ENCODE peak calls at places on chromosome 19, in four cellular contexts. Y, O, N and W are unnamed samples.

GRCh38 chr19:12784871-12785430 is 6.3 kb upstream of the JUNB start:
- DNase-seq in Y (peak), O (no peak), N (no peak), W (no peak)

GRCh38 chr19:13241321-13242104 is 91.3 kb downstream of the IER2 start:
- DNase-seq in Y (no peak), O (peak), N (no peak), W (no peak)

GRCh38 chr19:10115392-10116084 is 4.0 kb downstream of the P2RY11 start:
- DNase-seq in Y (no peak), O (no peak), N (peak), W (no peak)

GRCh38 chr19:30158067-30158892 is 213.9 kb upstream of the ZNF536 start:
- DNase-seq in Y (no peak), O (no peak), N (no peak), W (no peak)

GRCh38 chr19:49823472-49823871 is 5.4 kb downstream of the MED25 start:
- DNase-seq in Y (no peak), O (no peak), N (no peak), W (no peak)

GRCh38 chr19:15300533-15301194 is 31.7 kb downstream of the BRD4 start:
- DNase-seq in Y (peak), O (no peak), N (no peak), W (no peak)

GRCh38 chr19:49589391-49589790 is 1.6 kb upstream of the PRR12 start:
- DNase-seq in Y (no peak), O (no peak), N (no peak), W (no peak)

GRCh38 chr19:6126335-6126974 is 9.0 kb upstream of the ACSBG2 start:
- DNase-seq in Y (peak), O (no peak), N (peak), W (peak)

GRCh38 chr19:54137114-54137912 is at the start of gene CNOT3:
- DNase-seq in Y (peak), O (peak), N (peak), W (peak)

GRCh38 chr19:9986787-9987281 is 23.5 kb downstream of the COL5A3 start:
- DNase-seq in Y (no peak), O (no peak), N (no peak), W (no peak)

GRCh38 chr19:3366104-3366760 is at the start of gene NFIC:
- DNase-seq in Y (peak), O (no peak), N (peak), W (no peak)

GRCh38 chr19:56838930-56839664 is 1.4 kb downstream of the PEG3 start:
- DNase-seq in Y (peak), O (no peak), N (no peak), W (peak)

GRCh38 chr19:39397360-39398296 is 6.5 kb downstream of the MED29 start:
- DNase-seq in Y (peak), O (peak), N (peak), W (peak)

GRCh38 chr19:56109216-56109615 is 11.9 kb downstream of the ZNF787 start:
- DNase-seq in Y (no peak), O (no peak), N (no peak), W (no peak)

GRCh38 chr19:19457691-19458090 is 52.2 kb downstream of the GATAD2A start:
- DNase-seq in Y (no peak), O (no peak), N (no peak), W (no peak)

GRCh38 chr19:4375164-4375619 is 25.2 kb downstream of the SH3GL1 start:
- DNase-seq in Y (peak), O (peak), N (peak), W (peak)

GRCh38 chr19:8240274-8241229 is 31.4 kb downstream of the CERS4 start:
- DNase-seq in Y (peak), O (peak), N (peak), W (peak)

GRCh38 chr19:2984196-2984490 is 6.8 kb downstream of the TLE6 start:
- DNase-seq in Y (no peak), O (no peak), N (no peak), W (no peak)

GRCh38 chr19:39843919-39844793 is 2.0 kb downstream of the FBL start:
- DNase-seq in Y (peak), O (no peak), N (no peak), W (peak)

GRCh38 chr19:29785955-29786589 is 25.7 kb upstream of the CCNE1 start:
- DNase-seq in Y (peak), O (peak), N (peak), W (no peak)

GRCh38 chr19:5372572-5373200 is 32.1 kb upstream of the PTPRS start:
- DNase-seq in Y (no peak), O (no peak), N (no peak), W (no peak)

GRCh38 chr19:16180611-16181010 is 4.6 kb upstream of the FAM32A start:
- DNase-seq in Y (peak), O (no peak), N (no peak), W (no peak)

GRCh38 chr19:11737964-11738745 is 591 bp downstream of the ZNF823 start:
- DNase-seq in Y (peak), O (peak), N (peak), W (peak)

GRCh38 chr19:56372281-56372680 is 21.1 kb downstream of the ZNF582 start:
- DNase-seq in Y (no peak), O (no peak), N (no peak), W (no peak)

GRCh38 chr19:55705972-55706371 is 30.9 kb downstream of the EPN1 start:
- DNase-seq in Y (no peak), O (no peak), N (no peak), W (no peak)

GRCh38 chr19:50728084-50728737 is 5.0 kb downstream of the CLEC11A start:
- DNase-seq in Y (no peak), O (peak), N (peak), W (peak)

GRCh38 chr19:55258476-55258827 is 365 bp downstream of the PPP6R1 start:
- DNase-seq in Y (no peak), O (no peak), N (peak), W (no peak)

GRCh38 chr19:4103073-4103418 is 20.9 kb downstream of the MAP2K2 start:
- DNase-seq in Y (no peak), O (no peak), N (peak), W (no peak)

GRCh38 chr19:55362990-55363716 is at the start of gene GARIN5B:
- DNase-seq in Y (no peak), O (no peak), N (no peak), W (no peak)

GRCh38 chr19:4015705-4016402 is 8.3 kb downstream of the PIAS4 start:
- DNase-seq in Y (no peak), O (no peak), N (no peak), W (no peak)

GRCh38 chr19:5470264-5470671 is 15.1 kb downstream of the ZNRF4 start:
- DNase-seq in Y (peak), O (no peak), N (no peak), W (peak)

GRCh38 chr19:40681039-40681438 is 9.4 kb downstream of the NUMBL start:
- DNase-seq in Y (no peak), O (no peak), N (no peak), W (no peak)

GRCh38 chr19:4425531-4425930 is 23.1 kb downstream of the CHAF1A start:
- DNase-seq in Y (no peak), O (no peak), N (peak), W (no peak)

GRCh38 chr19:15291089-15291488 is 41.2 kb downstream of the BRD4 start:
- DNase-seq in Y (no peak), O (no peak), N (no peak), W (no peak)

GRCh38 chr19:4636151-4636717 is 3.1 kb upstream of the TNFAIP8L1 start:
- DNase-seq in Y (peak), O (peak), N (peak), W (no peak)

GRCh38 chr19:2679439-2679838 is 23.1 kb downstream of the GNG7 start:
- DNase-seq in Y (no peak), O (no peak), N (no peak), W (no peak)

GRCh38 chr19:41367848-41368301 is 3.9 kb upstream of the B9D2 start:
- DNase-seq in Y (peak), O (no peak), N (peak), W (no peak)

GRCh38 chr19:19613456-19613855 is 5.0 kb downstream of the PBX4 start:
- DNase-seq in Y (peak), O (no peak), N (no peak), W (no peak)

DNA sequence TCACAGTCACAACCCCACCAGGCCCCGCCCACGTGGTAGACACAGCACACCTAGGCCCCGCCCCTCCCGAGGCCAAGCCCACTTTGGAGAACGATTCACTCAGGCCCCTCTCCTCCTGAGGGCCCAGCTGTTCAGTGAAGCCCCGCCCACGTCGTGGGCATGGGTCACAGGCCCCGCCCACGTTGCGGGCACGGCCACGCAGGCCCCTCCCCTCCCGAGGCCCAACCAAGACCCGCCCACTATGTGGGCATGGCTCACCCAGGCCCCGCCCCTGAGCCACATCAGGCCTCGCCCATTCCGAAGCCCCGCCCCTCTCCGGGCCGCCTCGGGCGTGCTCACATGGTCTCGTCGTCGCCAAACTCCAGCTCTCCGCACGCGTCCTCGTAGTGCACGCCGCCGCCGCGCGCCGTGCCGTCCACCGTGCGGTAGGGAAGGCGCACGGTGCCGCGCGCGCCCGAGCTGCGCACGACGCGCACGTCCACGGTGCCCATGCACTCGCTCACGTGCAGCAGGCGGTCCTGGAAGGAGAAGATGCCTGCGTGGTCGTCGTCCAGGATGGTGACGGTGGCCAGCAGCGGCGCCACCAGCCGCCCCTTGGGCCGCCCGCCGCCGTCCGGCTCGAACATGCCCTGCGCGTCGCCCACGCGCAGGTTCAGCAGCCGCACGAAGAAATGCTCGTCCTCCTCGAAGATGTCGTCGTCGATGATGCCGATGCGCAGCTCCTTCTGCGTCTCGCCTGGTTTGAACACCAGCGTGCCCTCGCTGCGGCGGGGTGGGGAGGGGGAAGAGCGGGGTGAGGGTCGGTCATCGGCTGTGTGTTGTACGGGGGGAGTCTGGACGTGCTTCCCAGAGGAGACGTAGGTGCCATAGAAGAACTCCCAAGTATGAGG is 24.0 kb downstream of the SLC8A2 start:
- DNase-seq in Y (peak), O (peak), N (peak), W (peak)
- TF ChIP-seq USF2 in Y (peak), O (peak), N (peak), W (no peak)

DNA sequence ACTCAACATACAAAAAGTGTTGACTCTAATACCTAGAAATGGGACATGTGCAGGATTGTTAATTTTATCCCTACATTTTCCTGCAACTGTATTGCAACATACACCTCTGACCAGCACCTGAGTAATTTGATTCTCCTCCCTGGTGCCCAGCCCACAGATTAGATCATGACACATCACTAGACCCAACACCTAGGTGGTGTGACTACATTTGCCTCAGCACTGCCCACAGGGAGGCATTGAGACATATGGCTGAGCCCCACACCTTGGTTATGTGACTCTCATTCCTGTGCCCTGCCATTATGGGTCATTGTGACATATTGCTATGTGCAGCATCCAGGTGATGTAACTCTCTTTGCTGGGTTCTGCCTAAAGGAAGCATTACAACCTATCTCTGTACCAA is 13.2 kb upstream of the ZNF254 start:
- DNase-seq in Y (no peak), O (no peak), N (no peak), W (no peak)
- TF ChIP-seq HMGXB4 in Y (no peak), O (no peak), N (no peak), W (no peak)

GRCh38 chr19:46480409-46480808 is 9.0 kb upstream of the PNMA8A start:
- DNase-seq in Y (no peak), O (no peak), N (no peak), W (no peak)
- TF ChIP-seq USF2 in Y (no peak), O (no peak), N (no peak), W (no peak)

DNA sequence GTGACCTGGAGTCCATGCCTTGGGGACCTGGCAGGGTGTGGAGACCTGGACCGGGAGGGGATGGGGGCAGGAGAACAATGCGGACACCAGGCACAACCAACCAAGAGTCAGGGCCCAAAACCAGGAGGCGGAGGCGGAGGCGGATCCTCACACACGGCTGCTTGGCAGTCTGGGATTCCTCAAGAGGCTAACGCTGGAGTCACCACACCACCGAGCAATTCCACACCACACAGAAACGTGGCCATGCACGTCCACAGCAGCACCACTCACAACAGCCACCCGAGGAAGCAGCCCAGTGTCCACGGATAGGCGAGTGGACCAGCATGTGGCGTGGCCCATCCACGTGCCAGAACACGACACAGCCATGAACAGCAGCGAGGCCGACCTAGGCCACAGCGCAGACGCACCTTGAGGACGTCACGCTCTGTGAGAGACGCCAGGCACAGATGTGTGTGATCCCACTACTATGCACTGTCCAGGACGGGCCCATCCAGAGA is 17.7 kb downstream of the SBNO2 start:
- DNase-seq in Y (peak), O (peak), N (no peak), W (no peak)
- TF ChIP-seq HMGXB4 in Y (no peak), O (no peak), N (no peak), W (no peak)

GRCh38 chr19:17871878-17872250 is at the start of gene SLC5A5:
- DNase-seq in Y (no peak), O (peak), N (no peak), W (no peak)

GRCh38 chr19:17872251-17873001 is 681 bp downstream of the SLC5A5 start:
- DNase-seq in Y (no peak), O (no peak), N (no peak), W (no peak)

GRCh38 chr19:17874423-17875135 is 2.8 kb downstream of the SLC5A5 start:
- DNase-seq in Y (no peak), O (no peak), N (no peak), W (no peak)

GRCh38 chr19:17871032-17871877 is 490 bp upstream of the SLC5A5 start:
- DNase-seq in Y (no peak), O (no peak), N (no peak), W (no peak)

DNA sequence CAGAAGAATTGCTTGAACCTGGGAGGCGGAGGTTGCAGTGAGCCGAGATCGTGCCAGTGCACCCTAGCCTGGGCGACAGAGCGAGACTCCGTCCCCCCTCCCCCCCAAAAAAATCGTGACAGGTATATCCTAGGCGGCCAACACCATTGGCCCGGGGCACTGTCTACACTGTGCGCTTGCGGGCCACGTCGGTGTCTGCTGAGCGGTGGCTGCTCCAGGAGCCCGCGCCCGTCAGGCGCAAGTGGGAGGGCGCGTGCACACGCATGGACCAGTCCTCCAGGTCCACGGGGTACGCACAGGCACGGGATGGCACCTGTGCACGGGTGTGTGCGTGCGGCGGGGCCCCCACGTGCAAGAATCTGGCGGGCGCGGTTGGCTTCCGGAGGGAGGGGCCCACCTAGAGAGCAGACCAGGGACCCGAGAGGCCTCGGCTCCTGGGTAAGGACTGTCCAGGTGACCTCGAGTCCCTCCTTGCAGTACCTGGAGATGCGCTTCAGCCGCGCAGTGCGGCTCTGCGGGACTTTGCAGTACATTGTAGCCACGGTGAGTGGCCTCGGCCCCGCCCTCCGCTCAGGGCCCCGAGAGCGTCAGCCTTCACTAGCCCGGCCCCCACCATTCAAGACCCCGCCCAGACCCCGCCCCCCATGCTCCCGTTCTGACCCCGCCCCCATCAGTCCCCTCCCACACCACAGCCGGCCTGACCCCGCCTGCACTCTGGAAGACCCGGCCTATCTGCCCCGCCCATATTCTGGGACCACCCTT is 2.1 kb downstream of the SLC5A5 start:
- DNase-seq in Y (peak), O (peak), N (peak), W (no peak)
- TF ChIP-seq USF2 in Y (no peak), O (no peak), N (no peak), W (no peak)

DNA sequence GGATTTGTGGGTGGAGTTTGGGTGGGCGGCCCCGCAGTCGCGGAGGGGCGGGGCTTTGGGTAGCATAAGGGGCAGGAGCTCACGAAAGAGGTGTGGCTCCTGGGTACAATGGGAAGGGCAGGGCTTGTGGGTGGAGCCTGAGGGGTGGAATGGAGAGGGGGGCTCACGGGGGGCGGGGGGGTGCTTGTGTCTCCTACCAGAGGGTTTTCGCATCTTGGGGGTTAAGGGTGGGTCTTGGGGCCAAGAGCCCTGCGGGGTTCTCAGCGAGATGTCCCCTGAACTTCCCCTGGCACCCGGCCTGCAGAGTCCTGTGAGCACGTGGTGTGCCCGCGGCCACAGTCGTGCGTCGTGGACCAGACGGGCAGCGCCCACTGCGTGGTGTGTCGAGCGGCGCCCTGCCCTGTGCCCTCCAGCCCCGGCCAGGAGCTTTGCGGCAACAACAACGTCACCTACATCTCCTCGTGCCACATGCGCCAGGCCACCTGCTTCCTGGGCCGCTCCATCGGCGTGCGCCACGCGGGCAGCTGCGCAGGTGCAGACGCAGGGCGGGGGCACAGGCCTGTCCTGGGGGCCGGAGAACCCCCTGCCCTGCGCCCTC is 4.9 kb downstream of the FSTL3 start:
- DNase-seq in Y (no peak), O (peak), N (peak), W (no peak)
- TF ChIP-seq HMGXB4 in Y (no peak), O (no peak), N (no peak), W (no peak)